ENCODE peak calls at places on chromosomes 11 and 22, in eight cellular contexts. One of them, this sample, is unnamed.

GRCh38 chr22:45896153-45896951 is 80.6 kb downstream of the WNT7B start:
- DNase-seq in HuH-7.5: no peak
- DNase-seq in ovary: no peak
- DNase-seq in neuronal stem cell: no peak
- DNase-seq in astrocyte of the spinal cord: no peak
- DNase-seq in mucosa of descending colon: peak
- DNase-seq in kidney: peak
- DNase-seq in BE2C: peak
- DNase-seq in this sample: no peak

GRCh38 chr11:132471491-132471890 is 1060.8 kb downstream of the OPCML start:
- DNase-seq in HuH-7.5: no peak
- DNase-seq in ovary: no peak
- DNase-seq in neuronal stem cell: no peak
- DNase-seq in astrocyte of the spinal cord: no peak
- DNase-seq in mucosa of descending colon: no peak
- DNase-seq in kidney: no peak
- DNase-seq in BE2C: no peak
- DNase-seq in this sample: no peak

GRCh38 chr22:44369241-44369652 is 56.5 kb upstream of the SHISAL1 start:
- DNase-seq in HuH-7.5: no peak
- DNase-seq in ovary: peak
- DNase-seq in neuronal stem cell: no peak
- DNase-seq in astrocyte of the spinal cord: no peak
- DNase-seq in mucosa of descending colon: peak
- DNase-seq in kidney: peak
- DNase-seq in BE2C: peak
- DNase-seq in this sample: no peak

GRCh38 chr22:42800731-42801536 is 56.1 kb downstream of the ARFGAP3 start:
- DNase-seq in HuH-7.5: no peak
- DNase-seq in ovary: no peak
- DNase-seq in neuronal stem cell: no peak
- DNase-seq in astrocyte of the spinal cord: no peak
- DNase-seq in mucosa of descending colon: no peak
- DNase-seq in kidney: no peak
- DNase-seq in BE2C: no peak
- DNase-seq in this sample: no peak

GRCh38 chr11:135027461-135027860 is 615.4 kb upstream of the B3GAT1 start:
- DNase-seq in HuH-7.5: no peak
- DNase-seq in ovary: no peak
- DNase-seq in neuronal stem cell: peak
- DNase-seq in astrocyte of the spinal cord: peak
- DNase-seq in mucosa of descending colon: peak
- DNase-seq in kidney: no peak
- DNase-seq in BE2C: no peak
- DNase-seq in this sample: no peak

GRCh38 chr22:35480627-35481565 is 59.7 kb upstream of the RASD2 start:
- DNase-seq in HuH-7.5: no peak
- DNase-seq in ovary: no peak
- DNase-seq in neuronal stem cell: no peak
- DNase-seq in astrocyte of the spinal cord: no peak
- DNase-seq in mucosa of descending colon: peak
- DNase-seq in kidney: no peak
- DNase-seq in BE2C: no peak
- DNase-seq in this sample: no peak

GRCh38 chr11:15097411-15097810 is 17.3 kb upstream of the INSC start:
- DNase-seq in HuH-7.5: no peak
- DNase-seq in ovary: no peak
- DNase-seq in neuronal stem cell: no peak
- DNase-seq in astrocyte of the spinal cord: no peak
- DNase-seq in mucosa of descending colon: no peak
- DNase-seq in kidney: no peak
- DNase-seq in BE2C: no peak
- DNase-seq in this sample: no peak

GRCh38 chr11:68749501-68750196 is 1.7 kb downstream of the TESMIN start:
- DNase-seq in HuH-7.5: no peak
- DNase-seq in ovary: no peak
- DNase-seq in neuronal stem cell: peak
- DNase-seq in astrocyte of the spinal cord: peak
- DNase-seq in mucosa of descending colon: no peak
- DNase-seq in kidney: no peak
- DNase-seq in BE2C: no peak
- DNase-seq in this sample: no peak

GRCh38 chr11:46247090-46247489 is 30.4 kb upstream of the CREB3L1 start:
- DNase-seq in HuH-7.5: no peak
- DNase-seq in ovary: no peak
- DNase-seq in neuronal stem cell: no peak
- DNase-seq in astrocyte of the spinal cord: peak
- DNase-seq in mucosa of descending colon: no peak
- DNase-seq in kidney: no peak
- DNase-seq in BE2C: no peak
- DNase-seq in this sample: no peak

GRCh38 chr11:133984828-133985227 is 28.1 kb upstream of the IGSF9B start:
- DNase-seq in HuH-7.5: no peak
- DNase-seq in ovary: no peak
- DNase-seq in neuronal stem cell: no peak
- DNase-seq in astrocyte of the spinal cord: no peak
- DNase-seq in mucosa of descending colon: no peak
- DNase-seq in kidney: no peak
- DNase-seq in BE2C: no peak
- DNase-seq in this sample: no peak

GRCh38 chr11:33557201-33557600 is 143.4 kb downstream of the C11orf91 start:
- DNase-seq in HuH-7.5: no peak
- DNase-seq in ovary: no peak
- DNase-seq in neuronal stem cell: no peak
- DNase-seq in astrocyte of the spinal cord: peak
- DNase-seq in mucosa of descending colon: no peak
- DNase-seq in kidney: no peak
- DNase-seq in BE2C: no peak
- DNase-seq in this sample: no peak

GRCh38 chr11:62497132-62497915 is 49.3 kb downstream of the AHNAK start:
- DNase-seq in HuH-7.5: peak
- DNase-seq in ovary: no peak
- DNase-seq in neuronal stem cell: no peak
- DNase-seq in astrocyte of the spinal cord: peak
- DNase-seq in mucosa of descending colon: peak
- DNase-seq in kidney: no peak
- DNase-seq in BE2C: peak
- DNase-seq in this sample: no peak